ENCODE peak calls at places on chromosomes 2 and 18, in four cellular contexts. U is astrocyte of the spinal cord; H is A549; X is stimulated activated CD4-positive, alpha-beta T cell treated with anti-CD3 and anti-CD28 coated beads, TNF-alpha, amount 100 ng/mL, for 24 hours. N is an unnamed sample.

GRCh38 chr18:25228410-25228809 is 123.6 kb downstream of the ZNF521 start:
- DNase-seq in H (no peak), X (no peak), U (no peak), N (no peak)

GRCh38 chr2:203737360-203737759 is 30.9 kb downstream of the CD28 start:
- DNase-seq in X (no peak), U (peak), H (no peak), N (no peak)

GRCh38 chr2:42758341-42758740 is 5.6 kb downstream of the OXER1 start:
- DNase-seq in U (no peak), X (no peak), H (no peak), N (no peak)

GRCh38 chr2:101119431-101119830 is 31.8 kb downstream of the TBC1D8 start:
- DNase-seq in X (no peak), H (no peak), U (peak), N (no peak)

GRCh38 chr2:174439950-174440349 is 44.4 kb downstream of the SCRN3 start:
- DNase-seq in H (no peak), X (no peak), U (no peak), N (no peak)

GRCh38 chr2:236720974-236721600 is 151.5 kb downstream of the ACKR3 start:
- DNase-seq in U (no peak), X (no peak), H (no peak), N (no peak)

GRCh38 chr2:36193680-36194079 is 161.9 kb upstream of the CRIM1 start:
- DNase-seq in X (no peak), U (no peak), H (no peak), N (no peak)

GRCh38 chr2:108449410-108450200 is 599 bp downstream of the GCC2 start:
- DNase-seq in H (peak), U (peak), X (no peak), N (no peak)

GRCh38 chr2:111100087-111100764 is 20.5 kb upstream of the BCL2L11 start:
- DNase-seq in U (no peak), H (no peak), X (no peak), N (peak)

GRCh38 chr2:43139996-43140621 is 86.3 kb downstream of the ZFP36L2 start:
- DNase-seq in U (peak), H (no peak), X (no peak), N (no peak)

GRCh38 chr2:158232476-158232875 is 130.8 kb downstream of the UPP2 start:
- DNase-seq in X (no peak), U (no peak), H (no peak), N (no peak)

N was measured in stimulated activated effector memory CD8-positive, alpha-beta T cell treated with anti-CD3 and anti-CD28 coated beads, Interleukin-12 subunit alpha, Interleukin-12 subunit beta, amount 100 ng/mL, for 72 hours.